ENCODE peak calls at places on chromosomes 11 and 22, in six cellular contexts. One of them, this sample, is unnamed.

GRCh38 chr11:64186205-64187165 is 514 bp downstream of the STIP1 start:
- DNase-seq in AG04450: no peak
- DNase-seq in pancreas: no peak
- DNase-seq in upper lobe of right lung: no peak
- DNase-seq in PC-9: no peak
- DNase-seq in spleen: no peak
- DNase-seq in this sample: peak; percentile 60

GRCh38 chr11:72605958-72606357 is 68.3 kb downstream of the PDE2A start:
- DNase-seq in AG04450: no peak
- DNase-seq in pancreas: no peak
- DNase-seq in upper lobe of right lung: no peak
- DNase-seq in PC-9: no peak
- DNase-seq in spleen: no peak
- DNase-seq in this sample: no peak

GRCh38 chr11:111512296-111513239 is at the start of gene BTG4:
- DNase-seq in AG04450: no peak
- DNase-seq in pancreas: peak; percentile 55
- DNase-seq in upper lobe of right lung: no peak
- DNase-seq in PC-9: no peak
- DNase-seq in spleen: no peak
- DNase-seq in this sample: no peak

GRCh38 chr11:116916052-116916451 is 78.6 kb upstream of the APOA1 start:
- DNase-seq in AG04450: no peak
- DNase-seq in pancreas: no peak
- DNase-seq in upper lobe of right lung: no peak
- DNase-seq in PC-9: no peak
- DNase-seq in spleen: no peak
- DNase-seq in this sample: no peak

GRCh38 chr11:102111011-102111786 is 952 bp downstream of the YAP1 start:
- DNase-seq in AG04450: no peak
- DNase-seq in pancreas: peak; percentile 80
- DNase-seq in upper lobe of right lung: peak; percentile 92
- DNase-seq in PC-9: peak; percentile 82
- DNase-seq in spleen: no peak
- DNase-seq in this sample: peak; percentile 75

GRCh38 chr11:34632105-34632780 is 11.3 kb downstream of the EHF start:
- DNase-seq in AG04450: no peak
- DNase-seq in pancreas: no peak
- DNase-seq in upper lobe of right lung: no peak
- DNase-seq in PC-9: peak; percentile 61
- DNase-seq in spleen: no peak
- DNase-seq in this sample: no peak

GRCh38 chr11:18248561-18248960 is at the start of gene SAA2:
- DNase-seq in AG04450: no peak
- DNase-seq in pancreas: no peak
- DNase-seq in upper lobe of right lung: no peak
- DNase-seq in PC-9: no peak
- DNase-seq in spleen: no peak
- DNase-seq in this sample: no peak

GRCh38 chr22:49576241-49577141 is 251.2 kb downstream of the BRD1 start:
- DNase-seq in AG04450: no peak
- DNase-seq in pancreas: peak; percentile 43
- DNase-seq in upper lobe of right lung: no peak
- DNase-seq in PC-9: no peak
- DNase-seq in spleen: peak; percentile 62
- DNase-seq in this sample: no peak

GRCh38 chr22:31944700-31945477 is 554 bp downstream of the YWHAH start:
- DNase-seq in AG04450: no peak
- DNase-seq in pancreas: no peak
- DNase-seq in upper lobe of right lung: peak; percentile 83
- DNase-seq in PC-9: no peak
- DNase-seq in spleen: peak; percentile 81
- DNase-seq in this sample: peak; percentile 53

GRCh38 chr11:76753950-76754349 is 29.2 kb upstream of the TSKU start:
- DNase-seq in AG04450: no peak
- DNase-seq in pancreas: no peak
- DNase-seq in upper lobe of right lung: no peak
- DNase-seq in PC-9: no peak
- DNase-seq in spleen: no peak
- DNase-seq in this sample: no peak

GRCh38 chr11:59957094-59957493 is 6.7 kb upstream of the OOSP4A start:
- DNase-seq in AG04450: no peak
- DNase-seq in pancreas: no peak
- DNase-seq in upper lobe of right lung: no peak
- DNase-seq in PC-9: no peak
- DNase-seq in spleen: no peak
- DNase-seq in this sample: no peak

GRCh38 chr22:47127441-47127871 is 365.0 kb downstream of the TBC1D22A start:
- DNase-seq in AG04450: no peak
- DNase-seq in pancreas: peak; percentile 59
- DNase-seq in upper lobe of right lung: peak; percentile 38
- DNase-seq in PC-9: no peak
- DNase-seq in spleen: peak; percentile 42
- DNase-seq in this sample: no peak

GRCh38 chr22:30712094-30712493 is 17.4 kb downstream of the OSBP2 start:
- DNase-seq in AG04450: no peak
- DNase-seq in pancreas: no peak
- DNase-seq in upper lobe of right lung: no peak
- DNase-seq in PC-9: no peak
- DNase-seq in spleen: no peak
- DNase-seq in this sample: no peak

GRCh38 chr22:30266445-30267381 is at the start of gene OSM:
- DNase-seq in AG04450: no peak
- DNase-seq in pancreas: peak; percentile 74
- DNase-seq in upper lobe of right lung: peak; percentile 88
- DNase-seq in PC-9: no peak
- DNase-seq in spleen: peak; percentile 97
- DNase-seq in this sample: peak; percentile 53

GRCh38 chr11:120750647-120751419 is 239.3 kb downstream of the GRIK4 start:
- DNase-seq in AG04450: no peak
- DNase-seq in pancreas: no peak
- DNase-seq in upper lobe of right lung: no peak
- DNase-seq in PC-9: no peak
- DNase-seq in spleen: no peak
- DNase-seq in this sample: no peak

GRCh38 chr11:118705796-118706545 is 26.5 kb upstream of the TREH start:
- DNase-seq in AG04450: no peak
- DNase-seq in pancreas: no peak
- DNase-seq in upper lobe of right lung: no peak
- DNase-seq in PC-9: no peak
- DNase-seq in spleen: no peak
- DNase-seq in this sample: no peak

GRCh38 chr11:118708296-118708695 is 28.8 kb upstream of the TREH start:
- DNase-seq in AG04450: no peak
- DNase-seq in pancreas: no peak
- DNase-seq in upper lobe of right lung: no peak
- DNase-seq in PC-9: no peak
- DNase-seq in spleen: no peak
- DNase-seq in this sample: no peak

GRCh38 chr11:118705111-118705741 is 25.8 kb upstream of the TREH start:
- DNase-seq in AG04450: no peak
- DNase-seq in pancreas: no peak
- DNase-seq in upper lobe of right lung: no peak
- DNase-seq in PC-9: no peak
- DNase-seq in spleen: no peak
- DNase-seq in this sample: no peak

GRCh38 chr11:118703563-118704106 is 24.2 kb upstream of the TREH start:
- DNase-seq in AG04450: no peak
- DNase-seq in pancreas: no peak
- DNase-seq in upper lobe of right lung: no peak
- DNase-seq in PC-9: no peak
- DNase-seq in spleen: no peak
- DNase-seq in this sample: no peak

DNA sequence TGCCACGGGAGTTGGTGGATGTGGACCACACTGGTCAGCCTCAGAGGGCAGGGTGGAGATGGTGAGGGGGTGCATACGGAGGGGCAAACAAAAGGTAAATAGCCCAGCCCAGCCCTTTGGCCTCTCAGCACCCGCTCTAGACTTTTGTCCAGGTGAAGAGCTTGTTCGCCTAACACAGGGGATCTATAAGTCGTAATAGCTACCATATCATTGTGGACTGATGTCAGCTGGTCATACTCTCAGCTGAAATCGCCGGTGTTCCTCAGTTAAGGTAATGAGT is 27.0 kb upstream of the TREH start:
- DNase-seq in AG04450: no peak
- DNase-seq in pancreas: no peak
- DNase-seq in upper lobe of right lung: no peak
- DNase-seq in PC-9: no peak
- DNase-seq in spleen: no peak
- DNase-seq in this sample: no peak
- H3K27ac ChIP-seq in AG04450: no peak overlapping the region
- H3K27ac ChIP-seq in pancreas: no peak overlapping the region
- H3K27ac ChIP-seq in upper lobe of right lung: no peak overlapping the region
- H3K27ac ChIP-seq in PC-9: no peak overlapping the region
- H3K27ac ChIP-seq in spleen: no peak overlapping the region
- H3K27ac ChIP-seq in this sample: no peak overlapping the region

DNA sequence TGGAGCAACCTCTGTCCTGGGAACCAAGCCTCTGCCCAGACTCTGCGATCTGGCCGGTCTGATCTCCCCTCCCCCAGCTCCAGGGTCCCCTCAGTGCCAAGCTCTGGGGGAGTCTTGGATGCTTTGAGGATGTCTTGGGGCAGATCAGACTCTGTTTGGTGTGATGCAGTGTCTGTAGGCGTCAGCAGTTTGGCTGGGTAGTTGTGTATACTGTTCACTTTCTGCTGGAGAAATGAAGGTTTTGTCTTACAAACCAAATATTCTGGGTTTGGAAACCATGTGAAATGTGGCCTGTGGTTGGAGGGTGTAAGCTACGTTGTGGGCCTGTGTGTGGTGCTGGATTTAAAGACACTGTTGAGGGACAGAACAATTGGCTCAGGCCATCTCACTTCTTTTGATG is 4.6 kb downstream of the INSC start:
- DNase-seq in AG04450: no peak
- DNase-seq in pancreas: no peak
- DNase-seq in upper lobe of right lung: no peak
- DNase-seq in PC-9: no peak
- DNase-seq in spleen: no peak
- DNase-seq in this sample: no peak
- TF ChIP-seq CTCF in AG04450: no peak
- TF ChIP-seq CTCF in pancreas: no peak
- TF ChIP-seq CTCF in upper lobe of right lung: no peak
- TF ChIP-seq CTCF in PC-9: no peak
- TF ChIP-seq CTCF in spleen: no peak
- TF ChIP-seq CTCF in this sample: no peak

GRCh38 chr11:13208921-13209320 is 68.7 kb upstream of the BMAL1 start:
- DNase-seq in AG04450: no peak
- DNase-seq in pancreas: no peak
- DNase-seq in upper lobe of right lung: no peak
- DNase-seq in PC-9: no peak
- DNase-seq in spleen: no peak
- DNase-seq in this sample: no peak

GRCh38 chr11:13207270-13207664 is 70.3 kb upstream of the BMAL1 start:
- DNase-seq in AG04450: no peak
- DNase-seq in pancreas: no peak
- DNase-seq in upper lobe of right lung: no peak
- DNase-seq in PC-9: no peak
- DNase-seq in spleen: no peak
- DNase-seq in this sample: no peak

GRCh38 chr11:13206086-13206640 is 71.4 kb upstream of the BMAL1 start:
- DNase-seq in AG04450: no peak
- DNase-seq in pancreas: no peak
- DNase-seq in upper lobe of right lung: no peak
- DNase-seq in PC-9: no peak
- DNase-seq in spleen: no peak
- DNase-seq in this sample: no peak

GRCh38 chr11:13209379-13209778 is 68.2 kb upstream of the BMAL1 start:
- DNase-seq in AG04450: no peak
- DNase-seq in pancreas: no peak
- DNase-seq in upper lobe of right lung: no peak
- DNase-seq in PC-9: no peak
- DNase-seq in spleen: no peak
- DNase-seq in this sample: no peak

DNA sequence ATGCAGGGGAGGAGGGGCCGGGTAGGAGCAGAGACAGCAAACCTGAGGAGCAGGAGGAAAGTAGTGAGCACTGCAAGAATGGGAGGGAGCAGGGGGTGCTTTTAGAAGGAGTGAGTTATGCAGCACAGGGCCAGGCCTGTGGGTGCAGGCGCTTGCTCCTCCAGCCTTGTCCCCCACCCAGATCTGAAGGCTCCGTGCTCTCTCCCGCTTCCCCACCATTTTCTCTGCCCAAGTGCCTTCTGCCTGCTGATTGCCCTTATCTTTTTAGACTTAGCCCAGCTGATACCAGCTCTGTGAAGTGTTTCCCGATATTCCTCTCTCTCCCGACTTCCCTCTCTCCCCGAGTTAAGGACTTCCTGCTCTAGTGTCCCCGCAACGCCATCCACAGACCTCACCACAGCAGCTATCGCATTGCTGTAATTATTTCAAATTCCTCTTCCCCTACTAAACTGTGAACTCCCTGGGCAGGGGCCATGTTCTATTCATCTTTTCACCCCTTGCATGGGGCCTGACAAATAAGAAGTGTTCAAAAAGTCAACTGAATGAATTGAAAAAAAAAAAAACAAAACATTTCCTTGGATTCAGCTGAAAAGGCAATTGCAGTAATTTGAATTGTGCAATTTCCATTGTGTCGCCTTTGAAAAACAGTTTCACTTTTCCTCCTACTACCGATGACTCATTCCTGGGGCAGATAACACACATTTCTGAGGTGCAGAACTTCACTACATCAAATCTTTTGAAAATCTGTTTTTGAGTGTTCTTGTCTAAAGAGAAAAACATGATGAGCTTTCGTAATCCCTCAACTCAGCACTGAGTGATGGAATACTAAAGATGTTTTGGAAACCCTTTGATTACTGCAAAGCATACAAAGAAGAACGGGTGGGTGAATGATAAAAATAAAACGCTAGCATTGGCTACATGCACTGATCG is 69.7 kb upstream of the BMAL1 start:
- DNase-seq in AG04450: peak; percentile 30
- DNase-seq in pancreas: no peak
- DNase-seq in upper lobe of right lung: peak; percentile 70
- DNase-seq in PC-9: peak; percentile 40
- DNase-seq in spleen: no peak
- DNase-seq in this sample: peak; percentile 54
- H3K4me3 ChIP-seq in AG04450: peak overlapping the region; percentile 37
- H3K4me3 ChIP-seq in pancreas: no peak overlapping the region
- H3K4me3 ChIP-seq in upper lobe of right lung: peak overlapping the region; percentile 44
- H3K4me3 ChIP-seq in PC-9: peak overlapping the region; percentile 54
- H3K4me3 ChIP-seq in spleen: peak overlapping the region; percentile 16
- H3K4me3 ChIP-seq in this sample: peak overlapping the region; percentile 22

DNA sequence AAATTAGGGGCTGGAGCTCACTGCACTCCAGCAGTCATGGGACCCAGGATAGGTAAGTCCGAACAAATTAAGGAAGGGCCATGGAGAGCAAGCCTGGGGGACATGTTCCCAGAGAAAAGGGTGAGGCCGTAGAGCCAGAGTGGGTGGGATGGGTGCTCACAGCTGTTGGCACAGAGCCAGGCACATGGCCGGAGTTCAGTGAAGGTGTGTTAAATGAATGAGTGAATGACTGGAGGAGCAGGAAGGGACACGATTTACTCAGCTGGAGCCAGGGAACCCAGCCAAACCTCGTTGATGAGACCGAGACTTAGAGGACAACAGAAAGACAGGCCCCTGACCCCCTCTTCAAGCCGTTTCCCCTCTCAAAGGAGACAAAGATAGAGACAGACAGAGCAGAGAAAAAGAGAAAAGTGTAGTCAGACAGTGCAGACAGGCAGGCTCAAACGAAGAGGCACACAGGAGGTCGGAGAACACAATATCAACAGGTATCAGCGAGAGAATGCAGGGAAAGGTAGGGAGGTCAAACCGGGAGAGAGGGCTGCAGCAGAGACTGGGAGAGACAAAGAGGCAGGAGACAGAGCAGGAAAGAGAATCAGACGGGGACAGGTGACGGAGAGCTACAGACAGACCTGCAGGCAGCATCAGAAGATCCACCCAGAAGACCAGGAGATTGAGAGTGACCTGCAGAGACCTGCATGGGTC is 590 bp downstream of the SLCO2B1 start:
- DNase-seq in AG04450: no peak
- DNase-seq in pancreas: peak; percentile 87
- DNase-seq in upper lobe of right lung: no peak
- DNase-seq in PC-9: no peak
- DNase-seq in spleen: no peak
- DNase-seq in this sample: peak; percentile 92
- H3K27ac ChIP-seq in AG04450: no peak overlapping the region
- H3K27ac ChIP-seq in pancreas: peak overlapping the region; percentile 75
- H3K27ac ChIP-seq in upper lobe of right lung: peak overlapping the region; percentile 61
- H3K27ac ChIP-seq in PC-9: no peak overlapping the region
- H3K27ac ChIP-seq in spleen: peak overlapping the region; percentile 60
- H3K27ac ChIP-seq in this sample: peak overlapping the region; percentile 83